ENCODE peak calls at places on chromosomes 5 and 9, in six cellular contexts. K is stimulated activated CD4-positive, alpha-beta T cell treated with anti-CD3 and anti-CD28 coated beads, Interleukin-4, amount 100 ng/mL, for 48 hours; Z is NCI-H2081; H is hepatic stellate cell; M is stimulated activated CD8-positive, alpha-beta memory T cell treated with anti-CD3 and anti-CD28 coated beads, Interleukin-15, amount 100 ng/mL, for 1 hour; Q is NCI-H2029 treated with DMSO at 0.1 percent for 48 hours. B is an unnamed sample.

GRCh38 chr9:78121488-78121887 is 89.9 kb upstream of the GNAQ start:
- DNase-seq in Z (peak; percentile 65), M (peak; percentile 32), Q (peak; percentile 74), H (no peak), K (peak; percentile 42), B (no peak)

GRCh38 chr5:24222866-24223265 is 421.9 kb downstream of the CDH10 start:
- DNase-seq in H (no peak), M (no peak), Q (no peak), Z (no peak), K (no peak), B (no peak)

GRCh38 chr5:18394154-18394804 is 760.0 kb downstream of the TAF11L14 start:
- DNase-seq in K (peak; percentile 46), H (peak; percentile 2), Q (peak; percentile 21), M (no peak), Z (peak; percentile 80), B (no peak)

GRCh38 chr9:109856785-109857184 is 76.8 kb downstream of the PALM2AKAP2 start:
- DNase-seq in K (no peak), H (no peak), Z (no peak), Q (no peak), M (no peak), B (peak; percentile 85)

GRCh38 chr9:73219985-73220626 is 68.4 kb downstream of the ANXA1 start:
- DNase-seq in Q (no peak), Z (no peak), M (no peak), H (no peak), K (no peak), B (no peak)

GRCh38 chr5:43648499-43649124 is 45.6 kb downstream of the NNT start:
- DNase-seq in K (no peak), H (no peak), M (no peak), Z (no peak), Q (no peak), B (no peak)

GRCh38 chr5:113450366-113451328 is 15.9 kb upstream of the TSSK1B start:
- DNase-seq in Z (no peak), H (no peak), Q (no peak), M (no peak), K (no peak), B (no peak)

GRCh38 chr5:136994154-136994553 is 505.0 kb downstream of the SPOCK1 start:
- DNase-seq in M (no peak), K (no peak), Q (no peak), Z (no peak), H (no peak), B (no peak)

GRCh38 chr5:178831049-178831448 is 28.7 kb upstream of the ZNF354B start:
- DNase-seq in Z (no peak), K (no peak), Q (no peak), H (no peak), M (no peak), B (no peak)

GRCh38 chr5:1171340-1171941 is 30.0 kb upstream of the SLC6A19 start:
- DNase-seq in K (no peak), H (peak; percentile 79), Q (no peak), Z (no peak), M (no peak), B (no peak)

GRCh38 chr9:94568972-94569712 is 14.3 kb downstream of the PCAT7 start:
- DNase-seq in K (no peak), Q (no peak), Z (no peak), H (no peak), M (no peak), B (peak; percentile 53)

GRCh38 chr9:137295313-137296213 is 6.5 kb downstream of the NRARP start:
- DNase-seq in H (peak; percentile 77), M (no peak), Z (peak; percentile 12), Q (no peak), K (peak; percentile 51), B (no peak)